ENCODE peak calls at places on chromosomes 11 and 22, in four cellular contexts. One of them, this sample, is unnamed.

GRCh38 chr11:490186-490929 is 16.7 kb downstream of the RNH1 start:
- DNase-seq in fibroblast of mammary gland: no peak
- DNase-seq in GM13977: no peak
- DNase-seq in endothelial cell: no peak
- DNase-seq in this sample: no peak

GRCh38 chr11:62680825-62681240 is 2.0 kb upstream of the UBXN1 start:
- DNase-seq in fibroblast of mammary gland: peak
- DNase-seq in GM13977: peak
- DNase-seq in endothelial cell: peak
- DNase-seq in this sample: peak

GRCh38 chr11:130478204-130478701 is 29.8 kb downstream of the ADAMTS15 start:
- DNase-seq in fibroblast of mammary gland: peak
- DNase-seq in GM13977: peak
- DNase-seq in endothelial cell: no peak
- DNase-seq in this sample: peak

GRCh38 chr11:101436511-101437142 is 147.2 kb downstream of the TRPC6 start:
- DNase-seq in fibroblast of mammary gland: peak
- DNase-seq in GM13977: peak
- DNase-seq in endothelial cell: peak
- DNase-seq in this sample: peak

GRCh38 chr11:26522912-26523610 is 49.0 kb downstream of the MUC15 start:
- DNase-seq in fibroblast of mammary gland: peak
- DNase-seq in GM13977: no peak
- DNase-seq in endothelial cell: no peak
- DNase-seq in this sample: no peak

GRCh38 chr11:46075168-46075567 is 46.1 kb downstream of the PHF21A start:
- DNase-seq in fibroblast of mammary gland: peak
- DNase-seq in GM13977: no peak
- DNase-seq in endothelial cell: no peak
- DNase-seq in this sample: no peak

GRCh38 chr11:44269369-44270351 is 40.3 kb downstream of the ALX4 start:
- DNase-seq in fibroblast of mammary gland: peak
- DNase-seq in GM13977: no peak
- DNase-seq in endothelial cell: no peak
- DNase-seq in this sample: no peak

GRCh38 chr11:27933992-27934829 is 173.7 kb downstream of the KIF18A start:
- DNase-seq in fibroblast of mammary gland: peak
- DNase-seq in GM13977: no peak
- DNase-seq in endothelial cell: no peak
- DNase-seq in this sample: no peak

GRCh38 chr11:90134420-90135003 is at the start of gene NAALAD2:
- DNase-seq in fibroblast of mammary gland: peak
- DNase-seq in GM13977: no peak
- DNase-seq in endothelial cell: peak
- DNase-seq in this sample: peak

GRCh38 chr11:124415356-124415923 is 9.2 kb downstream of the OR8B4 start:
- DNase-seq in fibroblast of mammary gland: peak
- DNase-seq in GM13977: no peak
- DNase-seq in endothelial cell: no peak
- DNase-seq in this sample: peak

GRCh38 chr11:107177106-107177477 is 158.8 kb upstream of the GUCY1A2 start:
- DNase-seq in fibroblast of mammary gland: no peak
- DNase-seq in GM13977: no peak
- DNase-seq in endothelial cell: no peak
- DNase-seq in this sample: no peak
- TF ChIP-seq CTCF in fibroblast of mammary gland: no peak
- TF ChIP-seq CTCF in GM13977: no peak
- TF ChIP-seq CTCF in endothelial cell: no peak
- TF ChIP-seq CTCF in this sample: no peak

GRCh38 chr22:22155607-22156006 is 89.0 kb upstream of the VPREB1 start:
- DNase-seq in fibroblast of mammary gland: no peak
- DNase-seq in GM13977: no peak
- DNase-seq in endothelial cell: no peak
- DNase-seq in this sample: no peak

GRCh38 chr22:22156348-22156715 is 88.3 kb upstream of the VPREB1 start:
- DNase-seq in fibroblast of mammary gland: no peak
- DNase-seq in GM13977: no peak
- DNase-seq in endothelial cell: no peak
- DNase-seq in this sample: no peak

GRCh38 chr22:22158207-22158816 is 86.3 kb upstream of the VPREB1 start:
- DNase-seq in fibroblast of mammary gland: no peak
- DNase-seq in GM13977: no peak
- DNase-seq in endothelial cell: no peak
- DNase-seq in this sample: no peak

GRCh38 chr22:22157500-22157822 is 87.1 kb upstream of the VPREB1 start:
- DNase-seq in fibroblast of mammary gland: no peak
- DNase-seq in GM13977: no peak
- DNase-seq in endothelial cell: no peak
- DNase-seq in this sample: no peak

DNA sequence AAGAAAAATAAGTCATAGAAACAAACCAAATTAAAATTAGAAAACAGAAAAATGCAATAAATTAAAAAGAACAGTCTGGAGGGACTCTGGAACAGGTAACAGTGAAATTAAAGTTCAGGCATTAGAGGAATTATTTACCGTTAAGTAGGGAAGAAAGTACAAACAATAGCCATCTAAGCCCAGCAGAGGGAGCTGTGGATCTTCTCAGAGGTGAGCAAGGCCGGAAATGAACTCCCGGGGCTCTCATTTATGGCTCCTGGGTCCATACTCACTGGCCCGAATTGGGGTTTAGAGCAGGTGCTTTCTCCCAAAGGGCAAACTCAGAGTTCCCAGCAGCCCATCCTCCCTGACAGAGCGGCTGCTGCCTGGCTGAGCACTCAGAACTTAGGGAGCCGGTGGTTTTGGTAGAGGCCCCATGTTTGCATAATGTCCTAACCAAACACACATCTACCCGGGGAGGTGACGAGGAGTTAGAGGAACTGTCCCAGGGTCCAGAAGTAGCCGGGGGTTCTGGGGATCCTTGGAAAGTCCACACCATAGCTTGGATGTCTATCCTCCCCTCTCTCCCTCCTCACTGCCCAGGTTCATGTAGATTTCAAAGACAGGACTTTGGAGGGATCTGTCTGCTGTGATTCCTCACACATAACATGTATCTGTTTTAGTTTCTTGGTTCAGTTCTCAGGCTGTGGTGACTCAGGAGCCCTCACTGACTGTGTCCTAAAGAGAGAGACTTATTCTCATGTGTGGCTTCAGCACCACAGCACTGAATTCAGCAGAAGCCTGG is 87.7 kb upstream of the VPREB1 start:
- DNase-seq in fibroblast of mammary gland: peak
- DNase-seq in GM13977: peak
- DNase-seq in endothelial cell: peak
- DNase-seq in this sample: peak
- TF ChIP-seq CTCF in fibroblast of mammary gland: peak
- TF ChIP-seq CTCF in GM13977: peak
- TF ChIP-seq CTCF in endothelial cell: peak
- TF ChIP-seq CTCF in this sample: peak

GRCh38 chr22:22103078-22103593 is 120.5 kb upstream of the TOP3B start:
- DNase-seq in fibroblast of mammary gland: peak
- DNase-seq in GM13977: no peak
- DNase-seq in endothelial cell: peak
- DNase-seq in this sample: no peak
- TF ChIP-seq CTCF in fibroblast of mammary gland: peak
- TF ChIP-seq CTCF in GM13977: peak
- TF ChIP-seq CTCF in endothelial cell: peak
- TF ChIP-seq CTCF in this sample: no peak

DNA sequence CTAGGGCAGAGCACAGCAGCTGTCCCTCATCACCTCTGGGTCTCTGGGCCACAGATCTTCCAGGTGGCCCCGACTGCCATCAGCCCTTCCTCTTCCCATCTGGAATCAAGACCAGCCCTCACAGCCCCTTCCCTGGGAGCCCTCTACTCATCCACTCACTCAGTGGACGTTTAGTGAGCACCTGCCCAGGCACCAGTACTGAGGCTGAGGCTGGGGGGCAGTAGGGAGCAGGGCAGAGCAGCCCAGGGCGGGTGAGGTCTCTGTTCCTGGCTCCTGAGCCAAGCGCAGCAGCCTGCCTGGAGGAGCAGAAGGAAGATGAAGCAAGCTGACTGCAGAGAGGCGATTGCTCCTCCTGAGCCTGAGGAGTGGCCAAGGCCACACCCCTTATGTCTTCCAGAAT is 5.5 kb downstream of the MAPK8IP2 start:
- DNase-seq in fibroblast of mammary gland: no peak
- DNase-seq in GM13977: peak
- DNase-seq in endothelial cell: no peak
- DNase-seq in this sample: no peak
- TF ChIP-seq CTCF in fibroblast of mammary gland: no peak
- TF ChIP-seq CTCF in GM13977: peak
- TF ChIP-seq CTCF in endothelial cell: no peak
- TF ChIP-seq CTCF in this sample: no peak

GRCh38 chr11:119015054-119015611 is 3.0 kb downstream of the RPS25 start:
- DNase-seq in fibroblast of mammary gland: no peak
- DNase-seq in GM13977: no peak
- DNase-seq in endothelial cell: no peak
- DNase-seq in this sample: no peak
- TF ChIP-seq CTCF in fibroblast of mammary gland: peak
- TF ChIP-seq CTCF in GM13977: peak
- TF ChIP-seq CTCF in endothelial cell: no peak
- TF ChIP-seq CTCF in this sample: no peak

DNA sequence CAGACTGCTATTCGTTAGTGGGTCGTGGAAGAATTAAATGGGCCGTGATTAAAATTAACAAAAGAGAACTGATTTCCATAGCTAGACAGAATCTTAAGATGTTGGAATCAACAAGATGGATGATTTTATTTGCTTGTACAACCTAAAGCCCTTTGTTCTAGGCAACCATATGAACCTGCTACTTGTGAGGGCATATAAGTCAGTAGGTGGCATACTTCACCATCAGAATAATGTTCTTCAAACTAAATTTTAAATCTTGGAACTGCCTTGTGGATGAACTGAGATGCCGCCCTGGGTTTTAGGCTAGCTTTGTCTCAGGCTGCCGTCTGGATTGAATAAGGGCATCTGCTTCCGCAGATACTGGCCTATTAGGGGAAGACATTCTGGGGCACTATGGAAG is 40.9 kb downstream of the CSRP3 start:
- DNase-seq in fibroblast of mammary gland: no peak
- DNase-seq in GM13977: no peak
- DNase-seq in endothelial cell: no peak
- DNase-seq in this sample: no peak
- TF ChIP-seq CTCF in fibroblast of mammary gland: no peak
- TF ChIP-seq CTCF in GM13977: no peak
- TF ChIP-seq CTCF in endothelial cell: no peak
- TF ChIP-seq CTCF in this sample: no peak

GRCh38 chr11:33016654-33017053 is 976 bp downstream of the DEPDC7 start:
- DNase-seq in fibroblast of mammary gland: no peak
- DNase-seq in GM13977: no peak
- DNase-seq in endothelial cell: no peak
- DNase-seq in this sample: no peak
- TF ChIP-seq CTCF in fibroblast of mammary gland: no peak
- TF ChIP-seq CTCF in GM13977: no peak
- TF ChIP-seq CTCF in endothelial cell: no peak
- TF ChIP-seq CTCF in this sample: no peak

DNA sequence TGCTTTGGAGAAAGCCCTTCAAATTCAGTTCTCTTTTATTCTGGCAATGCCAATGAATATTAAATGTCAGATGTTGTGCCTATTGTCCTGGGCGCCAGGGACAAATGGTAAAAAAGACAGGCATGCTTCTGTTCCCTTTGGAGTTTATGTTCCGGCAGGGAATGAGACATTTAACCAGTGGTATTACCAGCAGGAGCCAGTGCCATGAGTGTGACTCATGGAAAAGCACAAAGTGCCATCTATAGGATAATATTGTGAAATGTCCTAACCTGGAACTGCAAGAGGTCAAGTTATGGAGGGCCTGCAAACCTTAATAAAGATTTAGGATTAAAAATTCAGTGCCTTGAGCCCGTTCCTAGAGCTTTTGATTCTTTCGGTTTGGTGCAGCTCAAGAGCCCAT is 39.5 kb downstream of the REXO2 start:
- DNase-seq in fibroblast of mammary gland: peak
- DNase-seq in GM13977: no peak
- DNase-seq in endothelial cell: no peak
- DNase-seq in this sample: no peak
- TF ChIP-seq CTCF in fibroblast of mammary gland: no peak
- TF ChIP-seq CTCF in GM13977: no peak
- TF ChIP-seq CTCF in endothelial cell: no peak
- TF ChIP-seq CTCF in this sample: no peak

GRCh38 chr22:37726240-37726887 is 29.5 kb downstream of the TRIOBP start:
- DNase-seq in fibroblast of mammary gland: peak
- DNase-seq in GM13977: peak
- DNase-seq in endothelial cell: no peak
- DNase-seq in this sample: no peak
- TF ChIP-seq CTCF in fibroblast of mammary gland: peak
- TF ChIP-seq CTCF in GM13977: peak
- TF ChIP-seq CTCF in endothelial cell: no peak
- TF ChIP-seq CTCF in this sample: no peak

This sample was measured in GM20000.